ENCODE peak calls at places on chromosome 2, in seven cellular contexts. K is OCI-LY7; P is ovary; B is A549; L is B cell; D is GM10248; U is CD4-positive, alpha-beta T cell. J is an unnamed sample.

GRCh38 chr2:109193807-109194702 is 65.0 kb downstream of the SH3RF3 start:
- DNase-seq in L (peak), K (no peak), U (no peak), P (no peak), D (no peak), B (no peak), J (no peak)

GRCh38 chr2:197254776-197255521 is 55.6 kb downstream of the ANKRD44 start:
- DNase-seq in D (no peak), B (no peak), P (no peak), K (no peak), L (no peak), U (no peak), J (no peak)

GRCh38 chr2:140274891-140275290 is 1494.7 kb upstream of the NXPH2 start:
- DNase-seq in U (no peak), D (no peak), B (no peak), K (no peak), P (no peak), L (no peak), J (no peak)

GRCh38 chr2:165876712-165877111 is 76.9 kb downstream of the TTC21B start:
- DNase-seq in D (no peak), K (no peak), P (no peak), B (no peak), L (no peak), U (no peak), J (no peak)

GRCh38 chr2:45444991-45445390 is 166.1 kb downstream of the SRBD1 start:
- DNase-seq in D (no peak), B (no peak), L (no peak), K (no peak), P (no peak), U (no peak), J (no peak)

GRCh38 chr2:224836263-224836662 is 120.1 kb upstream of the CCDC195 start:
- DNase-seq in K (no peak), B (no peak), P (no peak), U (no peak), D (no peak), L (no peak), J (no peak)

GRCh38 chr2:85577386-85578242 is at the start of gene VAMP8:
- DNase-seq in L (peak), D (peak), B (peak), K (peak), U (peak), P (no peak), J (peak)

GRCh38 chr2:3172265-3172935 is 205.2 kb downstream of the EIPR1 start:
- DNase-seq in P (no peak), B (no peak), D (no peak), L (no peak), K (no peak), U (no peak), J (no peak)

GRCh38 chr2:147345246-147345645 is 499.6 kb upstream of the ACVR2A start:
- DNase-seq in P (no peak), D (no peak), K (no peak), L (no peak), U (no peak), B (no peak), J (no peak)

GRCh38 chr2:95334916-95335641 is 37.9 kb downstream of the KCNIP3 start:
- DNase-seq in L (no peak), B (no peak), D (no peak), U (no peak), K (no peak), P (no peak), J (no peak)

GRCh38 chr2:217291259-217291658 is 431.4 kb upstream of the TNP1 start:
- DNase-seq in P (no peak), U (no peak), B (no peak), K (no peak), L (no peak), D (no peak), J (no peak)

GRCh38 chr2:219689676-219690628 is 62.5 kb downstream of the SLC4A3 start:
- DNase-seq in U (no peak), D (peak), K (peak), P (peak), L (peak), B (peak), J (peak)

GRCh38 chr2:164811826-164812225 is 29.8 kb downstream of the COBLL1 start:
- DNase-seq in K (no peak), U (no peak), D (no peak), B (no peak), P (no peak), L (no peak), J (no peak)

GRCh38 chr2:13581471-13581870 is 864.7 kb downstream of the TRIB2 start:
- DNase-seq in U (no peak), B (no peak), P (no peak), K (no peak), L (no peak), D (no peak), J (no peak)

GRCh38 chr2:155377178-155377780 is 678.8 kb downstream of the KCNJ3 start:
- DNase-seq in P (no peak), K (peak), U (no peak), L (no peak), B (peak), D (no peak), J (no peak)

GRCh38 chr2:10810175-10811161 is 2.1 kb downstream of the PDIA6 start:
- DNase-seq in B (no peak), P (no peak), K (peak), L (peak), D (no peak), U (no peak), J (no peak)

GRCh38 chr2:18516112-18516511 is 44.3 kb downstream of the RDH14 start:
- DNase-seq in B (no peak), P (no peak), D (no peak), K (no peak), U (no peak), L (no peak), J (no peak)

GRCh38 chr2:53945538-53945937 is 25.3 kb downstream of the PSME4 start:
- DNase-seq in P (no peak), D (no peak), L (no peak), B (no peak), K (no peak), U (no peak), J (no peak)

GRCh38 chr2:145431181-145431951 is 911.4 kb upstream of the ZEB2 start:
- DNase-seq in L (no peak), K (no peak), U (no peak), P (no peak), D (no peak), B (peak), J (no peak)

GRCh38 chr2:139359818-139360217 is 579.6 kb upstream of the NXPH2 start:
- DNase-seq in D (no peak), U (no peak), L (no peak), K (no peak), B (no peak), P (no peak), J (no peak)

GRCh38 chr2:151922845-151923666 is 94.8 kb upstream of the ARL5A start:
- DNase-seq in L (no peak), P (no peak), U (no peak), K (no peak), D (no peak), B (peak), J (no peak)

GRCh38 chr2:241315879-241316700 is at the start of gene SEPTIN2:
- DNase-seq in B (peak), K (peak), P (no peak), U (no peak), L (peak), D (no peak), J (no peak)

GRCh38 chr2:209977386-209978239 is 24.8 kb upstream of the RPE start:
- DNase-seq in K (peak), D (peak), L (no peak), U (no peak), P (no peak), B (peak), J (no peak)

GRCh38 chr2:178428396-178428806 is 22.6 kb downstream of the PRKRA start:
- DNase-seq in D (no peak), K (no peak), B (no peak), U (no peak), L (no peak), P (no peak), J (no peak)

GRCh38 chr2:178429336-178429735 is 21.6 kb downstream of the PRKRA start:
- DNase-seq in K (no peak), U (no peak), P (no peak), B (no peak), D (no peak), L (no peak), J (no peak)

GRCh38 chr2:178427458-178427857 is 23.5 kb downstream of the PRKRA start:
- DNase-seq in P (no peak), D (no peak), B (no peak), K (no peak), U (no peak), L (no peak), J (no peak)

GRCh38 chr2:178425255-178425827 is 25.6 kb downstream of the PRKRA start:
- DNase-seq in D (no peak), B (no peak), L (no peak), K (no peak), U (no peak), P (no peak), J (no peak)

DNA sequence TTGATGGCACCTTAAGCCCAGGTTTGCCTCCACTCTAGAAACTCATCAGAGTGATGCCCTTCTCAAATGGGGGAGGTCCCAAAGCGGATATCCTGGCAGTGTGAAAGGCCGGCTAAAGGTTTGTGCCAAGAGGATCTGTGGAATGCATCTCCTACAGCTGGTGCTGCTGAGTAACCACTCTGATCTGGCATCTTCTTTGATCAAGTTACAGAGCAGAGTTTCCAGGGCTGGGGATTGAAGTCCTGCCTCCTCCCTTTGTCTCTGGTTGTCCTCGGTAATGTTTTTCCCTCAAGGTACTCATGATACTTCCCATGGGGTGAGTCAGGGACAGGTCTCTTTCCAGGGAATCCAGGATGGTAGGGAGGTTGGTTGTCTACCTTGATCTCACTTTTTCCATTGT is 24.6 kb downstream of the PRKRA start:
- DNase-seq in B (no peak), U (no peak), D (no peak), K (no peak), P (no peak), L (no peak), J (no peak)
- TF ChIP-seq CTCF in B (no peak), U (no peak), D (no peak), K (no peak), P (no peak), L (no peak), J (no peak)

DNA sequence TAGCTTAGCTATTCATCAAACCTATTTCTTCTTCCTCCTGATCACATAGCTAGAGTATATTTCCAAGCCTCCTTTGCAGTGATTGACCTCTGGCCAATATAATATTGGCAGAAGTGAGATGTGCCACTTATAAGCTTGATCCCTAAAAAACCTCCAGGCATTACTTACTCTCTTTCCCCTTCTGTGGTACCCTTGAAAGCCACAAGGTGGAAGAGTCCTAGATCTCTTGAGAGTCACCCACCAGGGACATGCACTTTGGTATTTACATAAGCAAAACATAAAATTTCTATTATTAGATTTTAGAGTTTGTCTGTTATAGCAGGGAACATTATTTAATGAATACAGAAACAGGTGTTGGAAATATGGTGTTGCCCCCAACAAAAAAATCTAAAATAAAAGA is 112.0 kb downstream of the EXOC6B start:
- DNase-seq in L (no peak), K (no peak), U (no peak), B (peak), D (no peak), P (no peak), J (no peak)
- TF ChIP-seq CTCF in L (no peak), K (no peak), U (no peak), B (no peak), D (no peak), P (no peak), J (no peak)

DNA sequence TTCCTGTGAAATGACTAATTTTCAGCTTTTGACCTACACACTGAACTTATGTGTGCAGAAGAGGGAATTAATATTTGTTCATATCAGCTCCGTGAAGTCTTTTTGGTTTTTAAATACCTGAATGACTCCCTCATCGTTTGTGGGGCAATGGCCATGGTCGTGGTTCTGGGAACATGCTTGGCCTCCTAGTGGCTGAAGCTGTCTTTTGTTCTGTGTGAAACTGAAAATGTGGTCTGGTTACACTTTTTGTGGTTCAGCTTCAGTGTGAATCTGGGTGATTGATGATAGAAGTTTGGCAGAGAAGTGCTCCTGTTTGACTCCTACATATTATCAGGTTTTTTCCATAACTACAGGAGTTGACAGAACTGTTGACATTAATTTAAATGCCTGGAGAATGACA is 408.2 kb downstream of the THSD7B start:
- DNase-seq in K (peak), B (peak), U (no peak), L (no peak), D (peak), P (no peak), J (no peak)
- TF ChIP-seq CTCF in K (peak), B (no peak), U (no peak), L (no peak), D (peak), P (no peak), J (peak)

DNA sequence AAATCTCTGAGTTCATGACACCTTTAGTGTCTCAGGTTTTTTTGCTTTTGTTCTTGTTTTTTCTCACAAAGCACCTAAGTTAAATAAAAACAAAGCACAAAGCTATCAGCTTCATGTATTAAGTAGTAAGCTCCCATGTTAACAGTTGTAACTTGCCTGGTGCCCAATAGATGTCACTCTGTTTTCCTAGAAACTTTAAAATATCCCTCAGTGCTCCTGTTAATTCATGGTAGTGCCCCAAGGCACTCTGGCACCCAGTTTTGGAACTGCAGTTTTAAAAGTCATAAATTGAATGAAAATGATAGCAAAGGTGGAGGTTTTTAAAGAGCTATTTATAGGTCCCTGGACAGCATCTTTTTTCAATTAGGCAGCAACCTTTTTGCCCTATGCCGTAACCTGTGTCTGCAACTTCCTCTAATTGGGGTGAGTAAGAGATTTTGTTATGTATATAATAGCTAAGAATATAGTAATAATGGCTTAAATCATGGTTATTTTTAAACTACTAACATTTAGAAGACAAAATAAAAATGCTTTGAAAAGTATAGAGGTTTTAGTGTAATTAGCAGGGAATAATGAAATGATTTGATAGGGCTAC is 555.0 kb upstream of the TMEFF2 start:
- DNase-seq in K (no peak), P (no peak), U (no peak), B (peak), D (no peak), L (no peak), J (no peak)
- TF ChIP-seq CTCF in K (peak), P (no peak), U (no peak), B (peak), D (no peak), L (no peak), J (no peak)

GRCh38 chr2:9473308-9473984 is 905 bp upstream of the IAH1 start:
- DNase-seq in B (peak), K (no peak), P (no peak), D (no peak), U (peak), L (no peak), J (no peak)
- TF ChIP-seq CTCF in B (no peak), K (no peak), P (no peak), D (no peak), U (no peak), L (no peak), J (no peak)

GRCh38 chr2:112162341-112162740 is 24.2 kb downstream of the FBLN7 start:
- DNase-seq in D (no peak), P (no peak), U (no peak), B (no peak), L (no peak), K (no peak), J (no peak)

GRCh38 chr2:112157472-112157871 is 19.3 kb downstream of the FBLN7 start:
- DNase-seq in L (no peak), P (no peak), U (no peak), B (no peak), K (no peak), D (no peak), J (no peak)

GRCh38 chr2:112160591-112161250 is 22.5 kb downstream of the FBLN7 start:
- DNase-seq in P (peak), L (no peak), D (no peak), K (no peak), B (no peak), U (no peak), J (no peak)

GRCh38 chr2:112161431-112162145 is 23.4 kb downstream of the FBLN7 start:
- DNase-seq in B (no peak), K (peak), D (no peak), P (no peak), U (no peak), L (no peak), J (no peak)

DNA sequence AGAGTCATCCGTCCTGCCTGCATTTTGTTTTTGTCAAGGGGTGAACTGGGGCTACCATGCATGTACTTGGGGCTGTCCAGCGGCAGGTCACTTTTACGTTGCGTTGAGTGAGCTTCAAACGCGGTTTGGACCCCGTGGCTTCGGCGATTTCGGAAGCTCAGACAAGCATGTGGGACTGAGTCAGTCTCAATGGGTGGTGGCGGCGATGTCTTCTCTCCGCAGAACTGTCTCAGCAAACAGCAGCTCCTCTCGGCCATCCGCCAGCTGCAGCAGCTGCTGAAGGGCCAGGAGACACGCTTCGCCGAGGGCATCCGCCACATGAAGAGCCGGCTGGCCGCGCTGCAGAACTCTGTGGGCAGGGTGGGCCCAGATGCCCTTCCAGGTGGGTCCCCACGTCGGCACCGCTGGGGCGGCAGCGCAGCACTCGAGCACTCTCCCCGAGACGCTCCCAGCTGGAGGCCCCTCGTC is 21.3 kb downstream of the FBLN7 start:
- DNase-seq in B (no peak), P (no peak), U (no peak), L (peak), K (peak), D (no peak), J (no peak)
- TF ChIP-seq CTCF in B (no peak), P (no peak), U (no peak), L (no peak), K (no peak), D (no peak), J (no peak)

J was measured in mesothelial cell of epicardium.